ENCODE peak calls at places on chromosomes 4 and X, in five cellular contexts. X is MCF 10A, K is upper lobe of right lung, L is cardiac fibroblast, H is fibroblast of the aortic adventitia. Y is an unnamed sample.

GRCh38 chrX:53395605-53396298 is 26.7 kb downstream of the SMC1A start:
- DNase-seq in X (no peak), K (no peak), L (no peak), H (no peak), Y (no peak)

GRCh38 chr4:143230683-143231082 is 46.0 kb downstream of the USP38 start:
- DNase-seq in X (no peak), K (no peak), L (no peak), H (no peak), Y (no peak)

GRCh38 chr4:33477715-33478114 is 2757.5 kb downstream of the PCDH7 start:
- DNase-seq in X (no peak), K (no peak), L (no peak), H (no peak), Y (no peak)

GRCh38 chr4:7850489-7850888 is 89.2 kb downstream of the AFAP1 start:
- DNase-seq in X (no peak), K (no peak), L (no peak), H (no peak), Y (no peak)

GRCh38 chr4:52588097-52588496 is 71.0 kb downstream of the USP46 start:
- DNase-seq in X (peak), K (no peak), L (peak), H (peak), Y (no peak)

GRCh38 chr4:53702334-53703266 is 111.3 kb upstream of the LNX1 start:
- DNase-seq in X (peak), K (peak), L (peak), H (peak), Y (peak)

GRCh38 chr4:31379364-31379763 is 659.2 kb downstream of the PCDH7 start:
- DNase-seq in X (no peak), K (no peak), L (no peak), H (no peak), Y (no peak)

GRCh38 chr4:88018471-88018870 is 11.0 kb downstream of the PKD2 start:
- DNase-seq in X (no peak), K (no peak), L (peak), H (peak), Y (no peak)

GRCh38 chr4:116925900-116926457 is 159.4 kb downstream of the TRAM1L1 start:
- DNase-seq in X (no peak), K (peak), L (no peak), H (no peak), Y (no peak)

GRCh38 chrX:153769865-153770605 is 6.0 kb downstream of the PLXNB3 start:
- DNase-seq in X (no peak), K (peak), L (no peak), H (no peak), Y (no peak)

GRCh38 chrX:75278991-75279390 is 5.1 kb downstream of the UPRT start:
- DNase-seq in X (no peak), K (no peak), L (no peak), H (peak), Y (no peak)

GRCh38 chr4:1728061-1728980 is 7.0 kb downstream of the TACC3 start:
- DNase-seq in X (no peak), K (peak), L (no peak), H (no peak), Y (no peak)

GRCh38 chr4:187302456-187302855 is 578.8 kb upstream of the FAT1 start:
- DNase-seq in X (no peak), K (no peak), L (peak), H (no peak), Y (peak)

GRCh38 chrX:11766487-11766886 is 8.4 kb downstream of the MSL3 start:
- DNase-seq in X (no peak), K (no peak), L (no peak), H (no peak), Y (no peak)

GRCh38 chr4:86910820-86911684 is 18.8 kb upstream of the C4orf36 start:
- DNase-seq in X (no peak), K (no peak), L (peak), H (peak), Y (no peak)

GRCh38 chrX:121010218-121010617 is 24.7 kb upstream of the CT47A1 start:
- DNase-seq in X (no peak), K (no peak), L (peak), H (no peak), Y (no peak)

GRCh38 chr4:14792702-14793227 is 209.5 kb upstream of the CPEB2 start:
- DNase-seq in X (peak), K (no peak), L (no peak), H (no peak), Y (no peak)

GRCh38 chr4:43903456-43903855 is 545.2 kb downstream of the KCTD8 start:
- DNase-seq in X (no peak), K (no peak), L (no peak), H (no peak), Y (no peak)

GRCh38 chr4:909131-909571 is 23.0 kb downstream of the GAK start:
- DNase-seq in X (no peak), K (no peak), L (no peak), H (no peak), Y (no peak)

GRCh38 chr4:27861381-27861787 is 1000.7 kb downstream of the STIM2 start:
- DNase-seq in X (peak), K (no peak), L (peak), H (peak), Y (peak)

DNA sequence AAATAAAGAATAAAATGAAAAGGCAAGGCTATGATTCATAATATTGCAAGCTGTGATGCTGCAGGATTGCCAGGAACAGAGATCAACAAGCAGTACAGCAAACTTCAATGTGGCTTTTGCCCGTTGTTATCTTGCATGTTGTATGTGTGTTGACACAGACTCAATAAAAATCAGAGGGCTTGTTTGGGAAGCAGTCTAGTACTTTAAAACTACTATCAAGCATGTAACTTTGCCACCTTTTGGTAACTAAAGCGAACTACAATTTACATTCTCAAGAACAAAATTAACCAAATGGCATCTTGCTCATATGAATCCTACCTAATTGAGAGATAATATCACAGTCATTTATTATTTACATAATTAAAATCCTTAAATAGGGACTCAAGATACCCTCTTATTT is 79.8 kb upstream of the GPM6A start:
- DNase-seq in X (peak), K (no peak), L (peak), H (peak), Y (peak)
- TF ChIP-seq CTCF in X (peak), K (peak), L (peak), H (peak), Y (peak)

GRCh38 chr4:67282749-67283148 is 262.6 kb downstream of the CENPC start:
- DNase-seq in X (no peak), K (no peak), L (no peak), H (no peak), Y (no peak)
- TF ChIP-seq CTCF in X (no peak), K (no peak), L (no peak), H (no peak), Y (no peak)

DNA sequence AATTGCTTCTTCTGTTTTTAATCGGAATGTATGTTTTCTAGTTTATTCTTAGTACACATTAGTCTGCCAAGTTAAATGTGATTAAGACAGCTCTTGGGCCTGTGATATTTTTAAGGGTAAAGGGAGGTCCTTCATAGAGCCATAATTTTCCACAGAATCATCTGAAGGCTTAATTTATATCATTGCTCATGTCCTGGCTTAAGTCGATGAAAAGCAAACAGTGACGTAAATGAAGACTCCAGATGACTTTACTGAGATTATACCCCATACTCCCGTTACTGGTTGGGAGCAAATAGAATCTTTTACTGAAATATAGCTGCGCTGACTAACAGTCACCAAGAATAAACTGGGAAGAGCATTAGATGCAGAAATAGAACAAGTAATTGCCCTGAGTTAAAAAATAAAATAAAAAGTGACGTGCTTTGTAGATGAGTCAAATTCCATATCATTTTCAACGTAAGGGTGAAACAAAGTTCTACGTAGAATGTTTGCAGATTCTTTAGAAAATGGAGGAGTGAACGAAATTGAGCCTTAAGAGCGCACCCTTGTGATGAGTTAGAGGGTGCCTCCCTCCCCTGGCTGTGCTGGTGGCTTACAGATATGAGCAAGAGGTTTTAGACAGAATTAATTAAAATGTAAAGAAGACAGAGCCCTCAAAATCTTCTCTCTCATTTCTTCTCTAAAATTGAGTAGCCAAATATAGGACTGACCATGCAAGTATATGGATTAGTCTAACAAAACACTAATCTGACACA is 30.0 kb upstream of the LGI2 start:
- DNase-seq in X (no peak), K (no peak), L (peak), H (peak), Y (no peak)
- TF ChIP-seq CTCF in X (no peak), K (no peak), L (no peak), H (no peak), Y (no peak)

GRCh38 chrX:6644411-6644810 is 109.5 kb upstream of the VCX3A start:
- DNase-seq in X (no peak), K (no peak), L (no peak), H (no peak), Y (no peak)
- TF ChIP-seq CTCF in X (no peak), K (no peak), L (peak), H (peak), Y (peak)

DNA sequence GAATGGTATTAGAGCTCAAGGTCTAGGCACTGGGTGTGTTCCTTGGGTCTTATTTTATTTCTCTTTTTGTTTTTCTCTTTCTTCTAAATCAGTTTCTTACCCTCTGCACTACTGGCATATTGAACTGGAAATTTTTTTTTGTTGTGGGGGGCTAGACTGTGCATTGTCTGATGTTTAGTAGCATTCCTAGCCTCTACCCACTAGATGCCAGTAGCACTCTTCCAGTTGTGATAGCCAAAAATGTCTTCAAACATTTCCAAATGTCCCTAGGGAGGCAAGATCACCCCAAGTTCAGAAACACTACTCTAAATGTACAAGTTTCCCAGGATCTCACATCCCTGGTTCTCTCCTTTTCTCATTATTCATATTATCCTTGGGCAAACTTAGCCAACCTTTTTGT is 69.8 kb upstream of the AMOT start:
- DNase-seq in X (no peak), K (no peak), L (no peak), H (no peak), Y (no peak)
- TF ChIP-seq CTCF in X (no peak), K (no peak), L (no peak), H (no peak), Y (no peak)

Y was measured in HFFc6.